ENCODE peak calls at places on chromosomes 12 and 14, in ten cellular contexts. G is glutamatergic neuron; R is GM04504; V is lower leg skin; Q is neural crest cell; S is activated naive CD4-positive, alpha-beta T cell treated with Interleukin-2 at 50 U/mL for 16 hours; P is MV-4-11; B is Daoy; O is HFF-Myc; X is anterior cingulate cortex. I is an unnamed sample.
A peak's percentile ranks its signal among the peaks of the same experiment; 100 is the strongest.

GRCh38 chr12:49296034-49296835 is 1.3 kb downstream of the PRPH start:
- DNase-seq in G (peak; percentile 86), R (no peak), V (no peak), Q (peak; percentile 45), S (peak; percentile 69), P (no peak), B (peak; percentile 67), O (no peak), X (no peak), I (no peak)

GRCh38 chr14:29273513-29273912 is 506.9 kb downstream of the FOXG1 start:
- DNase-seq in G (no peak), R (no peak), V (no peak), Q (no peak), S (no peak), P (no peak), B (no peak), O (no peak), X (no peak), I (no peak)

GRCh38 chr14:106642090-106642489 is 1115.7 kb downstream of the TMEM121 start:
- DNase-seq in G (no peak), R (no peak), V (no peak), Q (no peak), S (no peak), P (no peak), B (no peak), O (no peak), X (no peak), I (no peak)

GRCh38 chr14:24634158-24634557 is at the start of gene GZMB:
- DNase-seq in G (no peak), R (no peak), V (no peak), Q (no peak), S (peak; percentile 64), P (peak; percentile 31), B (no peak), O (no peak), X (no peak), I (no peak)

GRCh38 chr12:116368196-116369194 is 91.0 kb upstream of the MED13L start:
- DNase-seq in G (no peak), R (no peak), V (no peak), Q (no peak), S (no peak), P (no peak), B (no peak), O (no peak), X (no peak), I (no peak)

GRCh38 chr14:69997849-69998248 is 118.6 kb downstream of the SMOC1 start:
- DNase-seq in G (no peak), R (no peak), V (peak; percentile 48), Q (no peak), S (no peak), P (no peak), B (peak; percentile 91), O (no peak), X (no peak), I (no peak)

GRCh38 chr12:89566615-89567014 is 40.8 kb upstream of the POC1B start:
- DNase-seq in G (no peak), R (no peak), V (no peak), Q (no peak), S (no peak), P (no peak), B (peak; percentile 15), O (no peak), X (no peak), I (no peak)

GRCh38 chr14:94021416-94022157 is 4.6 kb upstream of the OTUB2 start:
- DNase-seq in G (no peak), R (no peak), V (no peak), Q (no peak), S (peak; percentile 27), P (no peak), B (peak; percentile 35), O (no peak), X (no peak), I (no peak)

GRCh38 chr12:107775093-107775721 is 703 bp downstream of the ASCL4 start:
- DNase-seq in G (peak; percentile 78), R (no peak), V (no peak), Q (peak; percentile 26), S (no peak), P (no peak), B (peak; percentile 24), O (no peak), X (no peak), I (no peak)

GRCh38 chr12:6703631-6704030 is 3.0 kb upstream of the PIANP start:
- DNase-seq in G (peak; percentile 69), R (no peak), V (no peak), Q (no peak), S (no peak), P (no peak), B (peak; percentile 34), O (no peak), X (no peak), I (no peak)

GRCh38 chr12:112001555-112001954 is 11.4 kb downstream of the TMEM116 start:
- DNase-seq in G (no peak), R (no peak), V (no peak), Q (no peak), S (no peak), P (no peak), B (no peak), O (no peak), X (no peak), I (no peak)

GRCh38 chr12:110564471-110564991 is 18.6 kb downstream of the PPTC7 start:
- DNase-seq in G (no peak), R (no peak), V (peak; percentile 6), Q (no peak), S (no peak), P (no peak), B (no peak), O (no peak), X (no peak), I (no peak)

GRCh38 chr12:2494490-2495192 is 300.1 kb upstream of the FKBP4 start:
- DNase-seq in G (no peak), R (no peak), V (peak; percentile 71), Q (no peak), S (no peak), P (no peak), B (no peak), O (no peak), X (no peak), I (peak; percentile 62)

GRCh38 chr12:110048242-110049027 is at the start of gene C12orf76:
- DNase-seq in G (peak; percentile 86), R (peak; percentile 94), V (peak; percentile 97), Q (peak; percentile 68), S (peak; percentile 91), P (peak; percentile 98), B (peak; percentile 98), O (peak; percentile 98), X (peak; percentile 93), I (peak; percentile 93)

GRCh38 chr12:92145731-92146496 is at the start of gene BTG1:
- DNase-seq in G (peak; percentile 98), R (peak; percentile 100), V (peak; percentile 100), Q (peak; percentile 98), S (peak; percentile 99), P (peak; percentile 99), B (peak; percentile 99), O (peak; percentile 100), X (peak; percentile 100), I (peak; percentile 100)

GRCh38 chr12:25253371-25254068 is 2.8 kb upstream of the KRAS start:
- DNase-seq in G (no peak), R (no peak), V (no peak), Q (no peak), S (no peak), P (no peak), B (no peak), O (no peak), X (no peak), I (no peak)

GRCh38 chr14:95875831-95876768 is 532 bp upstream of the TUNAR start:
- DNase-seq in G (peak; percentile 71), R (no peak), V (peak; percentile 52), Q (peak; percentile 17), S (no peak), P (no peak), B (no peak), O (no peak), X (peak; percentile 22), I (no peak)

GRCh38 chr14:89040438-89041244 is 216.2 kb downstream of the TTC8 start:
- DNase-seq in G (peak; percentile 95), R (peak; percentile 77), V (peak; percentile 98), Q (peak; percentile 97), S (peak; percentile 81), P (peak; percentile 53), B (peak; percentile 94), O (no peak), X (peak; percentile 93), I (peak; percentile 87)

GRCh38 chr12:62021808-62022207 is 238.4 kb upstream of the USP15 start:
- DNase-seq in G (no peak), R (no peak), V (no peak), Q (no peak), S (no peak), P (no peak), B (peak; percentile 13), O (no peak), X (no peak), I (no peak)

GRCh38 chr12:27524489-27524835 is 456 bp downstream of the PPFIBP1 start:
- DNase-seq in G (no peak), R (no peak), V (no peak), Q (no peak), S (no peak), P (no peak), B (no peak), O (no peak), X (no peak), I (no peak)

I was measured in uterus.